ENCODE peak calls at places on chromosomes 4 and X, in five cellular contexts. T is neuronal stem cell, E is tibial artery, I is psoas muscle, Y is colonic mucosa. O is an unnamed sample.

GRCh38 chr4:69038582-69038981 is 57.7 kb upstream of the UGT2B7 start:
- DNase-seq in T (no peak), E (no peak), I (no peak), Y (no peak), O (peak)

GRCh38 chrX:24396236-24396929 is 35.9 kb downstream of the SUPT20HL1 start:
- DNase-seq in T (no peak), E (no peak), I (no peak), Y (no peak), O (peak)

GRCh38 chrX:120290107-120290506 is 21.2 kb downstream of the TMEM255A start:
- DNase-seq in T (no peak), E (no peak), I (no peak), Y (no peak), O (no peak)

GRCh38 chr4:24730256-24731001 is 64.9 kb upstream of the SOD3 start:
- DNase-seq in T (no peak), E (peak), I (peak), Y (peak), O (peak)

GRCh38 chrX:109839694-109840358 is 106.8 kb upstream of the ACSL4 start:
- DNase-seq in T (no peak), E (peak), I (peak), Y (no peak), O (peak)

GRCh38 chr4:2643555-2643954 is 107.1 kb downstream of the FAM193A start:
- DNase-seq in T (no peak), E (peak), I (no peak), Y (no peak), O (no peak)

GRCh38 chr4:140152015-140152703 is 1.8 kb downstream of the MAML3 start:
- DNase-seq in T (peak), E (peak), I (peak), Y (peak), O (no peak)

GRCh38 chrX:15744181-15744867 is 6.3 kb downstream of the CA5B start:
- DNase-seq in T (no peak), E (no peak), I (peak), Y (no peak), O (no peak)

GRCh38 chr4:161448550-161449180 is 715.1 kb downstream of the FSTL5 start:
- DNase-seq in T (no peak), E (no peak), I (no peak), Y (no peak), O (no peak)

GRCh38 chr4:26861434-26862186 is 969 bp downstream of the STIM2 start:
- DNase-seq in T (peak), E (peak), I (peak), Y (peak), O (peak)

GRCh38 chrX:115067812-115068211 is 50.4 kb upstream of the IL13RA2 start:
- DNase-seq in T (no peak), E (no peak), I (no peak), Y (no peak), O (peak)

GRCh38 chr4:174874898-174875297 is 43.3 kb upstream of the ADAM29 start:
- DNase-seq in T (no peak), E (no peak), I (no peak), Y (no peak), O (no peak)

GRCh38 chrX:13369541-13370140 is 49.8 kb upstream of the ATXN3L start:
- DNase-seq in T (no peak), E (no peak), I (no peak), Y (no peak), O (no peak)

GRCh38 chr4:17066972-17067371 is 168.5 kb upstream of the LDB2 start:
- DNase-seq in T (no peak), E (peak), I (no peak), Y (no peak), O (peak)

GRCh38 chr4:98245226-98245625 is 16.0 kb upstream of the RAP1GDS1 start:
- DNase-seq in T (no peak), E (no peak), I (no peak), Y (no peak), O (no peak)

GRCh38 chr4:7894677-7895181 is 44.9 kb downstream of the AFAP1 start:
- DNase-seq in T (no peak), E (no peak), I (no peak), Y (no peak), O (no peak)

GRCh38 chr4:71685975-71686374 is 97.9 kb downstream of the GC start:
- DNase-seq in T (no peak), E (no peak), I (no peak), Y (no peak), O (no peak)

GRCh38 chr4:124939908-124940307 is 227.4 kb upstream of the ANKRD50 start:
- DNase-seq in T (no peak), E (no peak), I (no peak), Y (no peak), O (no peak)

GRCh38 chr4:138163171-138163570 is 79.0 kb downstream of the SLC7A11 start:
- DNase-seq in T (no peak), E (no peak), I (no peak), Y (no peak), O (no peak)

GRCh38 chr4:183532823-183533222 is 28.0 kb downstream of the ING2 start:
- DNase-seq in T (no peak), E (no peak), I (no peak), Y (no peak), O (peak)

GRCh38 chr4:34250562-34250961 is 1993.8 kb downstream of the ARAP2 start:
- DNase-seq in T (no peak), E (no peak), I (no peak), Y (no peak), O (peak)

GRCh38 chr4:89681219-89681618 is 155.7 kb downstream of the SNCA start:
- DNase-seq in T (peak), E (no peak), I (no peak), Y (no peak), O (no peak)

GRCh38 chrX:153881281-153881680 is 4.7 kb downstream of the L1CAM start:
- DNase-seq in T (no peak), E (no peak), I (no peak), Y (no peak), O (no peak)

GRCh38 chrX:152313529-152314302 is 137.4 kb downstream of the GABRA3 start:
- DNase-seq in T (no peak), E (no peak), I (no peak), Y (no peak), O (no peak)

GRCh38 chr4:105998210-105998609 is 102.9 kb downstream of the NPNT start:
- DNase-seq in T (no peak), E (no peak), I (no peak), Y (peak), O (no peak)

GRCh38 chr4:1113311-1114009 is at the start of gene RNF212:
- DNase-seq in T (no peak), E (no peak), I (peak), Y (peak), O (peak)

GRCh38 chr4:89275587-89275986 is 32.0 kb downstream of the GPRIN3 start:
- DNase-seq in T (no peak), E (no peak), I (no peak), Y (no peak), O (no peak)

GRCh38 chr4:145177906-145178538 is 2.4 kb downstream of the OTUD4 start:
- DNase-seq in T (no peak), E (no peak), I (no peak), Y (peak), O (peak)

GRCh38 chr4:75561789-75562188 is 5.9 kb downstream of the ODAPH start:
- DNase-seq in T (peak), E (no peak), I (no peak), Y (no peak), O (no peak)

GRCh38 chr4:127601029-127601428 is 31.7 kb upstream of the INTU start:
- DNase-seq in T (no peak), E (no peak), I (no peak), Y (no peak), O (peak)

GRCh38 chr4:78565971-78566372 is 14.4 kb downstream of the ANXA3 start:
- DNase-seq in T (no peak), E (no peak), I (no peak), Y (no peak), O (peak)

GRCh38 chr4:7374571-7374970 is 60.2 kb downstream of the PSAPL1 start:
- DNase-seq in T (no peak), E (no peak), I (no peak), Y (no peak), O (no peak)

GRCh38 chrX:11424903-11425674 is 131.9 kb downstream of the AMELX start:
- DNase-seq in T (no peak), E (no peak), I (no peak), Y (no peak), O (no peak)

GRCh38 chrX:11423949-11424348 is 130.7 kb downstream of the AMELX start:
- DNase-seq in T (no peak), E (no peak), I (no peak), Y (no peak), O (no peak)

GRCh38 chrX:11427082-11428033 is 134.1 kb downstream of the AMELX start:
- DNase-seq in T (peak), E (peak), I (peak), Y (peak), O (peak)

GRCh38 chrX:11429543-11430085 is 136.4 kb downstream of the AMELX start:
- DNase-seq in T (no peak), E (no peak), I (no peak), Y (no peak), O (no peak)

DNA sequence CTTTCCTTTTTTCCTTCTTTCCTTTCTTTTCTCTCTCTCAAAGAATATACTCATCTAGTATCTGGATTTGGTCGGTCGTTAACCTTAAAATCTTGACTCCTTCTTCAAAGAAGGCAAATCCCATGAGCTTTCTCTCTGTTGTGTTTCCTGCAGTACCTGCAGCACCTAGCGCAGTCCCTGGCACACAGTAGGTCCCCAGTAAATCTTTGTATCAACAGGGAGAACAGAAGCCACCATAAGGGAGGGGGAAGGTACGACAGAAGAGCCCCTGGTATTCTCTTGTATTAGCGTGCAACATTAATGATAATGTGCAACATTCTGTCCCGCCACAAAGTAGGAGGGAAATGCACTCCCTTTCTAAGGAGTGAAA is 133.5 kb downstream of the AMELX start:
- DNase-seq in T (no peak), E (no peak), I (no peak), Y (no peak), O (no peak)
- H3K4me3 ChIP-seq in T (no peak), E (peak), I (peak), Y (peak), O (peak)

DNA sequence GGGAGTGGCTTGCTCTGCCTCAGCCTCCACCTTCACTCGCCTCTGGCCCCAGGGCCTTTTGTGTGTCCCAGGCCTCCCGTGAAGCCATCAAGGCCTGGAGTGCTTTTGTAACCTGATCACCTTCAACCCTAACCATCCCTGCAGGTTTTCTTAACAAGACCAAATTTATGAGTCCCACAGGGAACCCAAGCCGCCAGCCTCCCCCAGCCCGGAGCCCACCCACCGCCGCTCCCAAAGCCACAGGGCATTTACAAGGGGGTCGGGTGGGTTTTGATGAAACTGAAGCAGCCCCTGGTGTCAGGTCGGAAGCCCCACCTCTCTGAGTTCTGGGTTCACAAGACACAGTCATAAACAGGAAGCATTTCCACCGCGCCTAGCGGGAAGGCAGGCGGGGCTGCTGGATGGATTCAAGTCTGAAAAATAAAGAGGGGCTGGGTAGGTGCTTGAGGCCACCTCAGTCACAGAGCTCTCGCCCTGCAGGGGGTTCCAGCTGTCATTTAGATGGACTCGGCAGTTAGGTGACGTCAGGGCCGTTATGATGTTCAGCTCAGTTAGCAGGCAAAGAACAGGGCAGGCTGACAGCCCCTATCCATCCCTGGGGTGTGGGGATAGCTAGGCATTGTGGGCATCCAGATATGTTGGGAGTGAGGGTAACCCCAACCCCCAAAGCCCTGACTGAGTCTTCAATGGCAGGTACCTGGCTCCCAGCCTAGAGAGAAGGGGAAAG is 128.5 kb downstream of the BCOR start:
- DNase-seq in T (no peak), E (no peak), I (no peak), Y (peak), O (no peak)
- H3K4me3 ChIP-seq in T (no peak), E (no peak), I (no peak), Y (no peak), O (no peak)

GRCh38 chr4:122796801-122797404 is 29.7 kb upstream of the FGF2 start:
- DNase-seq in T (no peak), E (no peak), I (no peak), Y (no peak), O (no peak)

GRCh38 chr4:122797405-122798094 is 29.1 kb upstream of the FGF2 start:
- DNase-seq in T (no peak), E (no peak), I (no peak), Y (no peak), O (no peak)

GRCh38 chr4:122793811-122794210 is 32.8 kb upstream of the FGF2 start:
- DNase-seq in T (no peak), E (no peak), I (no peak), Y (no peak), O (no peak)

GRCh38 chr4:122798917-122799316 is 27.7 kb upstream of the FGF2 start:
- DNase-seq in T (no peak), E (no peak), I (no peak), Y (no peak), O (no peak)

GRCh38 chr4:122798101-122798500 is 28.5 kb upstream of the FGF2 start:
- DNase-seq in T (peak), E (no peak), I (peak), Y (peak), O (peak)
- H3K4me3 ChIP-seq in T (no peak), E (peak), I (peak), Y (no peak), O (no peak)

DNA sequence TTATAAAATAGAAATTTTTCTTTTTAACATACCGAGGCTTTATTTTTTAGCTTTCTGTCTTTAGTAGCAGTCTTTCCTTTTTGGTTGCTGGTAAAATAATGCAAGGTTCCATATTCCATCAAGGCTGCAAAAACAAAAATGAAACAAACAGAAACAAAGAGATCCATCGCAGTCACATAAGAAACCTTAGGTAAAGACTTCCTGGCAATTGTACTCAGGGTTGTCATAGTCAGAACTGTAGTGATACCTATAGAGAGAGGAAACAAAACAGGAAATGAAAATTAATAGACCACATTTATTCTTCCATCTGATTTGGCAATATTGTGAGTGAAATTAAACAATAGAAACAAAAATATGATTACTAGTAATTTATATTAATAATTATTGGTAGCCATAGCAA is 72.5 kb downstream of the GABRG1 start:
- DNase-seq in T (no peak), E (no peak), I (no peak), Y (no peak), O (no peak)
- H3K4me3 ChIP-seq in T (no peak), E (no peak), I (no peak), Y (no peak), O (no peak)

GRCh38 chrX:40931921-40932320 is 153.3 kb upstream of the USP9X start:
- DNase-seq in T (no peak), E (peak), I (no peak), Y (no peak), O (peak)
- H3K4me3 ChIP-seq in T (no peak), E (no peak), I (no peak), Y (no peak), O (no peak)

O was measured in fibroblast of mammary gland.